ENCODE peak calls at places on chromosome 10, in nine cellular contexts. One of them, this sample, is unnamed.
A peak's percentile ranks its signal among the peaks of the same experiment; 100 is the strongest.

GRCh38 chr10:680745-681144 is 8.7 kb downstream of the DIP2C start:
- DNase-seq in thyroid gland: no peak
- DNase-seq in NCI-H1694 treated with DMSO at 0.1 percent for 48 hours: no peak
- DNase-seq in activated T-cell treated with anti-CD3 and anti-CD28 coated beads for 1 hour: no peak
- DNase-seq in activated CD8-positive, alpha-beta memory T cell treated with anti-CD3 and anti-CD28 coated beads for 24 hours: no peak
- DNase-seq in amniotic stem cell: no peak
- DNase-seq in sciatic nerve: no peak
- DNase-seq in ascending aorta: no peak
- DNase-seq in heart left ventricle: no peak
- DNase-seq in this sample: no peak

GRCh38 chr10:74738985-74739567 is 87.3 kb upstream of the KAT6B start:
- DNase-seq in activated T-cell treated with anti-CD3 and anti-CD28 coated beads for 1 hour: no peak
- DNase-seq in amniotic stem cell: no peak
- DNase-seq in thyroid gland: peak; percentile 8
- DNase-seq in sciatic nerve: no peak
- DNase-seq in activated CD8-positive, alpha-beta memory T cell treated with anti-CD3 and anti-CD28 coated beads for 24 hours: peak; percentile 66
- DNase-seq in NCI-H1694 treated with DMSO at 0.1 percent for 48 hours: no peak
- DNase-seq in ascending aorta: no peak
- DNase-seq in heart left ventricle: no peak
- DNase-seq in this sample: no peak

GRCh38 chr10:80281292-80281691 is 8.2 kb downstream of the MAT1A start:
- DNase-seq in ascending aorta: no peak
- DNase-seq in NCI-H1694 treated with DMSO at 0.1 percent for 48 hours: no peak
- DNase-seq in amniotic stem cell: no peak
- DNase-seq in sciatic nerve: no peak
- DNase-seq in heart left ventricle: no peak
- DNase-seq in thyroid gland: no peak
- DNase-seq in activated CD8-positive, alpha-beta memory T cell treated with anti-CD3 and anti-CD28 coated beads for 24 hours: no peak
- DNase-seq in activated T-cell treated with anti-CD3 and anti-CD28 coated beads for 1 hour: no peak
- DNase-seq in this sample: no peak

GRCh38 chr10:33302188-33302829 is 32.2 kb downstream of the NRP1 start:
- DNase-seq in activated T-cell treated with anti-CD3 and anti-CD28 coated beads for 1 hour: no peak
- DNase-seq in activated CD8-positive, alpha-beta memory T cell treated with anti-CD3 and anti-CD28 coated beads for 24 hours: no peak
- DNase-seq in amniotic stem cell: no peak
- DNase-seq in ascending aorta: no peak
- DNase-seq in NCI-H1694 treated with DMSO at 0.1 percent for 48 hours: no peak
- DNase-seq in thyroid gland: no peak
- DNase-seq in heart left ventricle: no peak
- DNase-seq in sciatic nerve: no peak
- DNase-seq in this sample: no peak

GRCh38 chr10:11098628-11099027 is 81.0 kb downstream of the CELF2 start:
- DNase-seq in activated T-cell treated with anti-CD3 and anti-CD28 coated beads for 1 hour: no peak
- DNase-seq in activated CD8-positive, alpha-beta memory T cell treated with anti-CD3 and anti-CD28 coated beads for 24 hours: no peak
- DNase-seq in ascending aorta: no peak
- DNase-seq in heart left ventricle: no peak
- DNase-seq in amniotic stem cell: no peak
- DNase-seq in sciatic nerve: no peak
- DNase-seq in thyroid gland: no peak
- DNase-seq in NCI-H1694 treated with DMSO at 0.1 percent for 48 hours: no peak
- DNase-seq in this sample: no peak

GRCh38 chr10:99966306-99966705 is 43.4 kb downstream of the DNMBP start:
- DNase-seq in NCI-H1694 treated with DMSO at 0.1 percent for 48 hours: no peak
- DNase-seq in heart left ventricle: no peak
- DNase-seq in activated T-cell treated with anti-CD3 and anti-CD28 coated beads for 1 hour: no peak
- DNase-seq in activated CD8-positive, alpha-beta memory T cell treated with anti-CD3 and anti-CD28 coated beads for 24 hours: no peak
- DNase-seq in ascending aorta: no peak
- DNase-seq in sciatic nerve: no peak
- DNase-seq in amniotic stem cell: peak; percentile 94
- DNase-seq in thyroid gland: no peak
- DNase-seq in this sample: no peak

GRCh38 chr10:57964371-57964770 is 303.3 kb downstream of the IPMK start:
- DNase-seq in NCI-H1694 treated with DMSO at 0.1 percent for 48 hours: no peak
- DNase-seq in activated T-cell treated with anti-CD3 and anti-CD28 coated beads for 1 hour: no peak
- DNase-seq in amniotic stem cell: no peak
- DNase-seq in ascending aorta: no peak
- DNase-seq in thyroid gland: peak; percentile 70
- DNase-seq in activated CD8-positive, alpha-beta memory T cell treated with anti-CD3 and anti-CD28 coated beads for 24 hours: no peak
- DNase-seq in heart left ventricle: peak; percentile 43
- DNase-seq in sciatic nerve: no peak
- DNase-seq in this sample: peak; percentile 6

GRCh38 chr10:73586583-73586984 is 4.6 kb downstream of the USP54 start:
- DNase-seq in amniotic stem cell: peak; percentile 10
- DNase-seq in thyroid gland: peak; percentile 34
- DNase-seq in NCI-H1694 treated with DMSO at 0.1 percent for 48 hours: no peak
- DNase-seq in sciatic nerve: no peak
- DNase-seq in activated CD8-positive, alpha-beta memory T cell treated with anti-CD3 and anti-CD28 coated beads for 24 hours: no peak
- DNase-seq in activated T-cell treated with anti-CD3 and anti-CD28 coated beads for 1 hour: no peak
- DNase-seq in ascending aorta: no peak
- DNase-seq in heart left ventricle: no peak
- DNase-seq in this sample: peak; percentile 76

GRCh38 chr10:16854623-16855022 is 37.4 kb upstream of the RSU1 start:
- DNase-seq in amniotic stem cell: no peak
- DNase-seq in activated CD8-positive, alpha-beta memory T cell treated with anti-CD3 and anti-CD28 coated beads for 24 hours: no peak
- DNase-seq in thyroid gland: no peak
- DNase-seq in heart left ventricle: no peak
- DNase-seq in activated T-cell treated with anti-CD3 and anti-CD28 coated beads for 1 hour: no peak
- DNase-seq in NCI-H1694 treated with DMSO at 0.1 percent for 48 hours: no peak
- DNase-seq in ascending aorta: no peak
- DNase-seq in sciatic nerve: no peak
- DNase-seq in this sample: no peak

GRCh38 chr10:15408557-15408956 is 37.5 kb upstream of the FAM171A1 start:
- DNase-seq in sciatic nerve: no peak
- DNase-seq in activated CD8-positive, alpha-beta memory T cell treated with anti-CD3 and anti-CD28 coated beads for 24 hours: no peak
- DNase-seq in heart left ventricle: no peak
- DNase-seq in ascending aorta: no peak
- DNase-seq in NCI-H1694 treated with DMSO at 0.1 percent for 48 hours: no peak
- DNase-seq in activated T-cell treated with anti-CD3 and anti-CD28 coated beads for 1 hour: no peak
- DNase-seq in thyroid gland: no peak
- DNase-seq in amniotic stem cell: no peak
- DNase-seq in this sample: no peak

This sample was measured in body of pancreas.